ENCODE peak calls at places on chromosome 6, in nine cellular contexts. One of them, this sample, is unnamed. For H3K9me3, the result is how much of the 10 kb centered on the place peaks cover.

GRCh38 chr6:92271101-92271500 is 1148.3 kb downstream of the EPHA7 start:
- DNase-seq in left ventricle myocardium inferior: no peak
- DNase-seq in CD4-positive, CD25-positive, alpha-beta regulatory T cell: no peak
- DNase-seq in transverse colon: no peak
- DNase-seq in heart left ventricle: no peak
- DNase-seq in ovary: no peak
- DNase-seq in naive thymus-derived CD4-positive, alpha-beta T cell: no peak
- DNase-seq in NT2/D1: no peak
- DNase-seq in upper lobe of right lung: no peak
- DNase-seq in this sample: no peak

GRCh38 chr6:120274547-120274946 is 925.0 kb upstream of the MAN1A1 start:
- DNase-seq in heart left ventricle: no peak
- DNase-seq in NT2/D1: no peak
- DNase-seq in left ventricle myocardium inferior: no peak
- DNase-seq in upper lobe of right lung: no peak
- DNase-seq in CD4-positive, CD25-positive, alpha-beta regulatory T cell: no peak
- DNase-seq in ovary: no peak
- DNase-seq in naive thymus-derived CD4-positive, alpha-beta T cell: no peak
- DNase-seq in transverse colon: no peak
- DNase-seq in this sample: no peak

GRCh38 chr6:156890627-156891300 is 113.6 kb downstream of the ARID1B start:
- DNase-seq in ovary: no peak
- DNase-seq in CD4-positive, CD25-positive, alpha-beta regulatory T cell: no peak
- DNase-seq in heart left ventricle: no peak
- DNase-seq in upper lobe of right lung: no peak
- DNase-seq in naive thymus-derived CD4-positive, alpha-beta T cell: no peak
- DNase-seq in transverse colon: no peak
- DNase-seq in NT2/D1: no peak
- DNase-seq in left ventricle myocardium inferior: no peak
- DNase-seq in this sample: no peak

GRCh38 chr6:83815631-83816030 is 37.5 kb upstream of the RIPPLY2 start:
- DNase-seq in ovary: no peak
- DNase-seq in CD4-positive, CD25-positive, alpha-beta regulatory T cell: no peak
- DNase-seq in transverse colon: no peak
- DNase-seq in heart left ventricle: no peak
- DNase-seq in left ventricle myocardium inferior: no peak
- DNase-seq in naive thymus-derived CD4-positive, alpha-beta T cell: no peak
- DNase-seq in NT2/D1: no peak
- DNase-seq in upper lobe of right lung: no peak
- DNase-seq in this sample: no peak

GRCh38 chr6:33756211-33756954 is 9.7 kb upstream of the IP6K3 start:
- DNase-seq in transverse colon: no peak
- DNase-seq in upper lobe of right lung: no peak
- DNase-seq in NT2/D1: no peak
- DNase-seq in naive thymus-derived CD4-positive, alpha-beta T cell: no peak
- DNase-seq in left ventricle myocardium inferior: no peak
- DNase-seq in heart left ventricle: no peak
- DNase-seq in CD4-positive, CD25-positive, alpha-beta regulatory T cell: no peak
- DNase-seq in ovary: no peak
- DNase-seq in this sample: no peak

GRCh38 chr6:154508573-154509375 is 1.7 kb downstream of the CNKSR3 start:
- DNase-seq in transverse colon: peak
- DNase-seq in NT2/D1: no peak
- DNase-seq in naive thymus-derived CD4-positive, alpha-beta T cell: no peak
- DNase-seq in ovary: no peak
- DNase-seq in heart left ventricle: no peak
- DNase-seq in CD4-positive, CD25-positive, alpha-beta regulatory T cell: no peak
- DNase-seq in left ventricle myocardium inferior: no peak
- DNase-seq in upper lobe of right lung: no peak
- DNase-seq in this sample: peak

GRCh38 chr6:47042238-47042843 is at the start of gene ADGRF1:
- DNase-seq in heart left ventricle: no peak
- DNase-seq in upper lobe of right lung: no peak
- DNase-seq in naive thymus-derived CD4-positive, alpha-beta T cell: no peak
- DNase-seq in transverse colon: peak
- DNase-seq in CD4-positive, CD25-positive, alpha-beta regulatory T cell: no peak
- DNase-seq in left ventricle myocardium inferior: no peak
- DNase-seq in NT2/D1: no peak
- DNase-seq in ovary: no peak
- DNase-seq in this sample: no peak

GRCh38 chr6:72322778-72323177 is 299.1 kb upstream of the KCNQ5 start:
- DNase-seq in ovary: no peak
- DNase-seq in CD4-positive, CD25-positive, alpha-beta regulatory T cell: no peak
- DNase-seq in NT2/D1: no peak
- DNase-seq in left ventricle myocardium inferior: no peak
- DNase-seq in transverse colon: no peak
- DNase-seq in naive thymus-derived CD4-positive, alpha-beta T cell: no peak
- DNase-seq in upper lobe of right lung: no peak
- DNase-seq in heart left ventricle: no peak
- DNase-seq in this sample: no peak

GRCh38 chr6:143561105-143561704 is 49.7 kb upstream of the FUCA2 start:
- DNase-seq in upper lobe of right lung: no peak
- DNase-seq in CD4-positive, CD25-positive, alpha-beta regulatory T cell: no peak
- DNase-seq in heart left ventricle: no peak
- DNase-seq in transverse colon: no peak
- DNase-seq in left ventricle myocardium inferior: no peak
- DNase-seq in ovary: no peak
- DNase-seq in naive thymus-derived CD4-positive, alpha-beta T cell: no peak
- DNase-seq in NT2/D1: no peak
- DNase-seq in this sample: no peak

GRCh38 chr6:139655783-139656705 is 281.6 kb upstream of the CITED2 start:
- DNase-seq in ovary: no peak
- DNase-seq in heart left ventricle: no peak
- DNase-seq in transverse colon: peak
- DNase-seq in naive thymus-derived CD4-positive, alpha-beta T cell: no peak
- DNase-seq in CD4-positive, CD25-positive, alpha-beta regulatory T cell: no peak
- DNase-seq in NT2/D1: no peak
- DNase-seq in left ventricle myocardium inferior: no peak
- DNase-seq in upper lobe of right lung: no peak
- DNase-seq in this sample: peak

GRCh38 chr6:167294651-167295494 is 3.8 kb downstream of the UNC93A start:
- DNase-seq in NT2/D1: no peak
- DNase-seq in upper lobe of right lung: peak
- DNase-seq in naive thymus-derived CD4-positive, alpha-beta T cell: no peak
- DNase-seq in ovary: no peak
- DNase-seq in heart left ventricle: no peak
- DNase-seq in CD4-positive, CD25-positive, alpha-beta regulatory T cell: no peak
- DNase-seq in transverse colon: no peak
- DNase-seq in left ventricle myocardium inferior: no peak
- DNase-seq in this sample: no peak

GRCh38 chr6:167298166-167298565 is 7.1 kb downstream of the UNC93A start:
- DNase-seq in naive thymus-derived CD4-positive, alpha-beta T cell: no peak
- DNase-seq in left ventricle myocardium inferior: no peak
- DNase-seq in heart left ventricle: no peak
- DNase-seq in CD4-positive, CD25-positive, alpha-beta regulatory T cell: no peak
- DNase-seq in NT2/D1: no peak
- DNase-seq in ovary: no peak
- DNase-seq in upper lobe of right lung: no peak
- DNase-seq in transverse colon: no peak
- DNase-seq in this sample: no peak

GRCh38 chr6:167296902-167297301 is 5.8 kb downstream of the UNC93A start:
- DNase-seq in NT2/D1: no peak
- DNase-seq in left ventricle myocardium inferior: no peak
- DNase-seq in upper lobe of right lung: no peak
- DNase-seq in naive thymus-derived CD4-positive, alpha-beta T cell: no peak
- DNase-seq in transverse colon: no peak
- DNase-seq in ovary: no peak
- DNase-seq in heart left ventricle: no peak
- DNase-seq in CD4-positive, CD25-positive, alpha-beta regulatory T cell: no peak
- DNase-seq in this sample: no peak

GRCh38 chr6:167295495-167296292 is 4.6 kb downstream of the UNC93A start:
- DNase-seq in naive thymus-derived CD4-positive, alpha-beta T cell: no peak
- DNase-seq in upper lobe of right lung: no peak
- DNase-seq in CD4-positive, CD25-positive, alpha-beta regulatory T cell: no peak
- DNase-seq in heart left ventricle: no peak
- DNase-seq in ovary: no peak
- DNase-seq in NT2/D1: no peak
- DNase-seq in left ventricle myocardium inferior: no peak
- DNase-seq in transverse colon: no peak
- DNase-seq in this sample: no peak

GRCh38 chr6:167296293-167296690 is 5.2 kb downstream of the UNC93A start:
- DNase-seq in NT2/D1: no peak
- DNase-seq in transverse colon: no peak
- DNase-seq in CD4-positive, CD25-positive, alpha-beta regulatory T cell: no peak
- DNase-seq in ovary: no peak
- DNase-seq in heart left ventricle: no peak
- DNase-seq in upper lobe of right lung: no peak
- DNase-seq in left ventricle myocardium inferior: no peak
- DNase-seq in naive thymus-derived CD4-positive, alpha-beta T cell: no peak
- DNase-seq in this sample: no peak
- H3K9me3 ChIP-seq in NT2/D1: under half
- H3K9me3 ChIP-seq in transverse colon: under half
- H3K9me3 ChIP-seq in CD4-positive, CD25-positive, alpha-beta regulatory T cell: under half
- H3K9me3 ChIP-seq in ovary: under half
- H3K9me3 ChIP-seq in heart left ventricle: under half
- H3K9me3 ChIP-seq in upper lobe of right lung: under half
- H3K9me3 ChIP-seq in left ventricle myocardium inferior: under half
- H3K9me3 ChIP-seq in naive thymus-derived CD4-positive, alpha-beta T cell: under half
- H3K9me3 ChIP-seq in this sample: under half

GRCh38 chr6:161215876-161216615 is 57.8 kb downstream of the AGPAT4 start:
- DNase-seq in NT2/D1: no peak
- DNase-seq in left ventricle myocardium inferior: no peak
- DNase-seq in transverse colon: no peak
- DNase-seq in upper lobe of right lung: no peak
- DNase-seq in CD4-positive, CD25-positive, alpha-beta regulatory T cell: no peak
- DNase-seq in heart left ventricle: no peak
- DNase-seq in ovary: no peak
- DNase-seq in naive thymus-derived CD4-positive, alpha-beta T cell: no peak
- DNase-seq in this sample: no peak

GRCh38 chr6:161212902-161213301 is 61.0 kb downstream of the AGPAT4 start:
- DNase-seq in ovary: no peak
- DNase-seq in naive thymus-derived CD4-positive, alpha-beta T cell: no peak
- DNase-seq in left ventricle myocardium inferior: no peak
- DNase-seq in upper lobe of right lung: no peak
- DNase-seq in NT2/D1: no peak
- DNase-seq in heart left ventricle: no peak
- DNase-seq in CD4-positive, CD25-positive, alpha-beta regulatory T cell: no peak
- DNase-seq in transverse colon: no peak
- DNase-seq in this sample: no peak

GRCh38 chr6:161216616-161217205 is 57.1 kb downstream of the AGPAT4 start:
- DNase-seq in naive thymus-derived CD4-positive, alpha-beta T cell: no peak
- DNase-seq in left ventricle myocardium inferior: no peak
- DNase-seq in heart left ventricle: no peak
- DNase-seq in NT2/D1: no peak
- DNase-seq in CD4-positive, CD25-positive, alpha-beta regulatory T cell: no peak
- DNase-seq in upper lobe of right lung: no peak
- DNase-seq in ovary: no peak
- DNase-seq in transverse colon: no peak
- DNase-seq in this sample: no peak

GRCh38 chr6:161215193-161215592 is 58.7 kb downstream of the AGPAT4 start:
- DNase-seq in CD4-positive, CD25-positive, alpha-beta regulatory T cell: no peak
- DNase-seq in upper lobe of right lung: no peak
- DNase-seq in naive thymus-derived CD4-positive, alpha-beta T cell: no peak
- DNase-seq in transverse colon: no peak
- DNase-seq in NT2/D1: no peak
- DNase-seq in heart left ventricle: no peak
- DNase-seq in ovary: no peak
- DNase-seq in left ventricle myocardium inferior: no peak
- DNase-seq in this sample: peak

DNA sequence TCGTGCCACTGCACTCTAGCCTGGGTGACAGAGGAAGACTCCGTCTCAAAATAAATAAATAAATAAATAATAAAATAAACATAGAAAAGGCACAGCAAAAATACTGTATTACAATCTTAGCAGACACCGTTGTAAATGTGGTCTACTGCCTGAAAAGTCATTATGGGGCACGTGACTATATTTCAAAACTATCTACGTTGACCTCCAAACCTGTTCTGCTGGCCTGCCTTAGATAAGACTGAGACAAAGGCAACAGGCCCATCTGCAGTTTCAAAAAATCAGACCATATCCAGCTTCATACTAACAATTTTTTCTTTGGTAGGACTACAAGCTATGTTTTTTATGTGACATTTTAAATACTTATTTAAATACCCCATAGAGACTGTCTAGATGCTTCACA is 59.1 kb downstream of the AGPAT4 start:
- DNase-seq in naive thymus-derived CD4-positive, alpha-beta T cell: no peak
- DNase-seq in NT2/D1: no peak
- DNase-seq in transverse colon: no peak
- DNase-seq in heart left ventricle: no peak
- DNase-seq in CD4-positive, CD25-positive, alpha-beta regulatory T cell: no peak
- DNase-seq in upper lobe of right lung: no peak
- DNase-seq in ovary: no peak
- DNase-seq in left ventricle myocardium inferior: no peak
- DNase-seq in this sample: no peak
- H3K9me3 ChIP-seq in naive thymus-derived CD4-positive, alpha-beta T cell: under half
- H3K9me3 ChIP-seq in NT2/D1: half or more
- H3K9me3 ChIP-seq in transverse colon: under half
- H3K9me3 ChIP-seq in heart left ventricle: under half
- H3K9me3 ChIP-seq in CD4-positive, CD25-positive, alpha-beta regulatory T cell: under half
- H3K9me3 ChIP-seq in upper lobe of right lung: under half
- H3K9me3 ChIP-seq in ovary: under half
- H3K9me3 ChIP-seq in left ventricle myocardium inferior: under half
- H3K9me3 ChIP-seq in this sample: under half

GRCh38 chr6:78132681-78133410 is 480.0 kb downstream of the MEI4 start:
- DNase-seq in transverse colon: no peak
- DNase-seq in NT2/D1: no peak
- DNase-seq in left ventricle myocardium inferior: no peak
- DNase-seq in ovary: no peak
- DNase-seq in upper lobe of right lung: no peak
- DNase-seq in heart left ventricle: no peak
- DNase-seq in CD4-positive, CD25-positive, alpha-beta regulatory T cell: no peak
- DNase-seq in naive thymus-derived CD4-positive, alpha-beta T cell: no peak
- DNase-seq in this sample: no peak
- H3K9me3 ChIP-seq in transverse colon: under half
- H3K9me3 ChIP-seq in NT2/D1: under half
- H3K9me3 ChIP-seq in left ventricle myocardium inferior: half or more
- H3K9me3 ChIP-seq in ovary: under half
- H3K9me3 ChIP-seq in upper lobe of right lung: under half
- H3K9me3 ChIP-seq in heart left ventricle: under half
- H3K9me3 ChIP-seq in CD4-positive, CD25-positive, alpha-beta regulatory T cell: under half
- H3K9me3 ChIP-seq in naive thymus-derived CD4-positive, alpha-beta T cell: under half
- H3K9me3 ChIP-seq in this sample: under half

GRCh38 chr6:22248513-22249308 is 48.1 kb downstream of the PRL start:
- DNase-seq in naive thymus-derived CD4-positive, alpha-beta T cell: no peak
- DNase-seq in CD4-positive, CD25-positive, alpha-beta regulatory T cell: no peak
- DNase-seq in ovary: no peak
- DNase-seq in NT2/D1: no peak
- DNase-seq in upper lobe of right lung: no peak
- DNase-seq in transverse colon: no peak
- DNase-seq in left ventricle myocardium inferior: no peak
- DNase-seq in heart left ventricle: no peak
- DNase-seq in this sample: no peak

GRCh38 chr6:22247916-22248482 is 48.8 kb downstream of the PRL start:
- DNase-seq in left ventricle myocardium inferior: no peak
- DNase-seq in ovary: no peak
- DNase-seq in naive thymus-derived CD4-positive, alpha-beta T cell: no peak
- DNase-seq in upper lobe of right lung: no peak
- DNase-seq in heart left ventricle: no peak
- DNase-seq in transverse colon: no peak
- DNase-seq in NT2/D1: no peak
- DNase-seq in CD4-positive, CD25-positive, alpha-beta regulatory T cell: no peak
- DNase-seq in this sample: no peak

GRCh38 chr6:22249646-22250045 is 47.2 kb downstream of the PRL start:
- DNase-seq in CD4-positive, CD25-positive, alpha-beta regulatory T cell: no peak
- DNase-seq in left ventricle myocardium inferior: no peak
- DNase-seq in naive thymus-derived CD4-positive, alpha-beta T cell: no peak
- DNase-seq in NT2/D1: no peak
- DNase-seq in transverse colon: no peak
- DNase-seq in heart left ventricle: no peak
- DNase-seq in upper lobe of right lung: no peak
- DNase-seq in ovary: no peak
- DNase-seq in this sample: no peak

GRCh38 chr6:22251331-22251730 is 45.5 kb downstream of the PRL start:
- DNase-seq in ovary: no peak
- DNase-seq in CD4-positive, CD25-positive, alpha-beta regulatory T cell: no peak
- DNase-seq in upper lobe of right lung: no peak
- DNase-seq in transverse colon: no peak
- DNase-seq in naive thymus-derived CD4-positive, alpha-beta T cell: no peak
- DNase-seq in left ventricle myocardium inferior: no peak
- DNase-seq in heart left ventricle: no peak
- DNase-seq in NT2/D1: no peak
- DNase-seq in this sample: no peak

GRCh38 chr6:22250486-22250885 is 46.4 kb downstream of the PRL start:
- DNase-seq in left ventricle myocardium inferior: no peak
- DNase-seq in NT2/D1: peak
- DNase-seq in ovary: no peak
- DNase-seq in naive thymus-derived CD4-positive, alpha-beta T cell: no peak
- DNase-seq in upper lobe of right lung: no peak
- DNase-seq in heart left ventricle: no peak
- DNase-seq in CD4-positive, CD25-positive, alpha-beta regulatory T cell: no peak
- DNase-seq in transverse colon: no peak
- DNase-seq in this sample: no peak
- H3K9me3 ChIP-seq in left ventricle myocardium inferior: under half
- H3K9me3 ChIP-seq in NT2/D1: under half
- H3K9me3 ChIP-seq in ovary: under half
- H3K9me3 ChIP-seq in naive thymus-derived CD4-positive, alpha-beta T cell: under half
- H3K9me3 ChIP-seq in upper lobe of right lung: under half
- H3K9me3 ChIP-seq in heart left ventricle: under half
- H3K9me3 ChIP-seq in CD4-positive, CD25-positive, alpha-beta regulatory T cell: under half
- H3K9me3 ChIP-seq in transverse colon: under half
- H3K9me3 ChIP-seq in this sample: under half